ENCODE peak calls at places on chromosomes 6 and 20, in five cellular contexts. P, L, O, X and Q are unnamed samples.

GRCh38 chr20:37302981-37303380 is 13.5 kb downstream of the MANBAL start:
- DNase-seq in P (no peak), L (no peak), O (no peak), X (no peak), Q (no peak)

GRCh38 chr6:161511455-161512159 is 237.7 kb upstream of the AGPAT4 start:
- DNase-seq in P (no peak), L (no peak), O (no peak), X (no peak), Q (no peak)

GRCh38 chr6:105740946-105741605 is 338.2 kb upstream of the PREP start:
- DNase-seq in P (no peak), L (no peak), O (no peak), X (no peak), Q (no peak)

GRCh38 chr6:113512581-113512980 is 344.6 kb upstream of the MARCKS start:
- DNase-seq in P (no peak), L (no peak), O (no peak), X (no peak), Q (no peak)

GRCh38 chr6:131309437-131309836 is 174.2 kb downstream of the AKAP7 start:
- DNase-seq in P (no peak), L (no peak), O (no peak), X (no peak), Q (no peak)

GRCh38 chr6:125340946-125341345 is 39.2 kb upstream of the HDDC2 start:
- DNase-seq in P (no peak), L (no peak), O (no peak), X (no peak), Q (no peak)

GRCh38 chr20:16097788-16098187 is 475.5 kb downstream of the KIF16B start:
- DNase-seq in P (no peak), L (no peak), O (no peak), X (no peak), Q (no peak)

GRCh38 chr6:10692965-10693538 is 1.4 kb downstream of the C6orf52 start:
- DNase-seq in P (no peak), L (no peak), O (no peak), X (no peak), Q (no peak)

GRCh38 chr6:3825331-3825831 is 23.8 kb upstream of the FAM50B start:
- DNase-seq in P (no peak), L (peak), O (no peak), X (peak), Q (peak)

GRCh38 chr6:72533601-72534000 is 88.3 kb upstream of the KCNQ5 start:
- DNase-seq in P (no peak), L (no peak), O (no peak), X (no peak), Q (no peak)

GRCh38 chr20:43862438-43862837 is 52.2 kb upstream of the TOX2 start:
- DNase-seq in P (no peak), L (no peak), O (no peak), X (no peak), Q (no peak)

GRCh38 chr6:125906158-125906998 is 50.2 kb upstream of the HINT3 start:
- DNase-seq in P (peak), L (peak), O (no peak), X (peak), Q (no peak)